ENCODE peak calls at places on chromosomes 5 and 9, in eight cellular contexts. H is pulmonary artery endothelial cell; E is GM12878; D is activated CD8-positive, alpha-beta memory T cell treated with anti-CD3 and anti-CD28 coated beads for 24 hours; F is posterior cingulate gyrus; I is left kidney; S is transverse colon; A is SJSA1. M is an unnamed sample.

GRCh38 chr5:160315968-160316367 is 3.6 kb upstream of the CCNJL start:
- DNase-seq in S (peak), F (no peak), H (peak), A (peak), D (no peak), I (no peak), E (no peak), M (peak)

GRCh38 chr5:181170996-181171395 is 23.6 kb downstream of the OR2V2 start:
- DNase-seq in S (no peak), A (no peak), D (no peak), H (no peak), I (no peak), E (no peak), F (no peak), M (no peak)

GRCh38 chr9:6272229-6272597 is 56.0 kb upstream of the TPD52L3 start:
- DNase-seq in H (no peak), F (no peak), A (no peak), I (peak), S (no peak), E (no peak), D (no peak), M (peak)

GRCh38 chr9:33297455-33297854 is 7.1 kb downstream of the NFX1 start:
- DNase-seq in D (no peak), S (peak), E (peak), I (no peak), F (no peak), A (no peak), H (no peak), M (peak)

GRCh38 chr5:107425541-107426031 is 245.2 kb downstream of the EFNA5 start:
- DNase-seq in I (no peak), S (no peak), A (peak), F (no peak), D (no peak), H (peak), E (no peak), M (no peak)

GRCh38 chr5:95727764-95728191 is 3.4 kb upstream of the RHOBTB3 start:
- DNase-seq in E (peak), A (no peak), S (no peak), F (no peak), I (no peak), H (no peak), D (no peak), M (no peak)

GRCh38 chr5:6582507-6583048 is 50.3 kb downstream of the NSUN2 start:
- DNase-seq in E (no peak), D (no peak), H (no peak), I (no peak), A (no peak), S (no peak), F (no peak), M (no peak)

GRCh38 chr9:127714916-127715442 is 484 bp downstream of the PTRH1 start:
- DNase-seq in D (no peak), I (no peak), A (no peak), F (no peak), S (peak), E (no peak), H (no peak), M (no peak)

GRCh38 chr9:133880851-133881634 is 111.1 kb downstream of the VAV2 start:
- DNase-seq in H (no peak), F (no peak), S (no peak), I (no peak), E (no peak), A (no peak), D (no peak), M (no peak)

GRCh38 chr5:19987594-19988345 is at the start of gene CDH18:
- DNase-seq in A (no peak), H (no peak), E (no peak), F (peak), D (no peak), I (peak), S (no peak), M (peak)

GRCh38 chr9:114310471-114311450 is 12.1 kb upstream of the ORM1 start:
- DNase-seq in D (peak), F (no peak), S (no peak), A (no peak), H (no peak), I (no peak), E (no peak), M (no peak)

GRCh38 chr5:167296680-167297079 is 994.8 kb upstream of the WWC1 start:
- DNase-seq in F (no peak), H (no peak), E (no peak), I (no peak), A (peak), D (no peak), S (peak), M (no peak)

GRCh38 chr5:123460296-123460729 is 37.1 kb upstream of the CEP120 start:
- DNase-seq in S (peak), I (peak), H (peak), A (no peak), F (no peak), D (no peak), E (no peak), M (peak)

GRCh38 chr9:74770508-74771261 is 117.0 kb downstream of the TRPM6 start:
- DNase-seq in D (peak), A (no peak), E (no peak), H (no peak), F (no peak), S (peak), I (peak), M (no peak)

GRCh38 chr5:1743061-1743768 is 56.4 kb downstream of the MRPL36 start:
- DNase-seq in H (no peak), A (no peak), D (no peak), S (no peak), E (no peak), I (no peak), F (no peak), M (no peak)

GRCh38 chr5:6673031-6673430 is 39.8 kb downstream of the SRD5A1 start:
- DNase-seq in S (no peak), A (no peak), E (no peak), I (no peak), H (no peak), D (no peak), F (no peak), M (no peak)